ENCODE peak calls at places on chromosomes 11 and 22, in nine cellular contexts. B, E, P, Y, K, I, Z, R and Q are unnamed samples. For H3K4me1, the result is how much of the 10 kb centered on the place peaks cover.

GRCh38 chr11:63866211-63866610 is 27.3 kb downstream of the MARK2 start:
- DNase-seq in B (peak), E (peak), P (no peak), Y (peak), K (peak), I (no peak), Z (peak), R (peak), Q (no peak)

GRCh38 chr11:66020618-66021357 is 5.5 kb downstream of the CATSPER1 start:
- DNase-seq in B (no peak), E (peak), P (no peak), Y (no peak), K (no peak), I (peak), Z (peak), R (no peak), Q (no peak)

GRCh38 chr11:69300124-69301032 is 6.4 kb downstream of the MYEOV start:
- DNase-seq in B (no peak), E (peak), P (no peak), Y (no peak), K (no peak), I (no peak), Z (no peak), R (no peak), Q (no peak)

GRCh38 chr11:124421043-124421442 is 3.6 kb downstream of the OR8B4 start:
- DNase-seq in B (no peak), E (no peak), P (no peak), Y (no peak), K (no peak), I (no peak), Z (no peak), R (no peak), Q (no peak)

GRCh38 chr11:19242184-19242932 is 1.6 kb upstream of the E2F8 start:
- DNase-seq in B (no peak), E (peak), P (no peak), Y (no peak), K (no peak), I (no peak), Z (no peak), R (no peak), Q (no peak)

GRCh38 chr11:125155100-125155444 is 9.5 kb upstream of the PKNOX2 start:
- DNase-seq in B (no peak), E (no peak), P (no peak), Y (no peak), K (no peak), I (no peak), Z (no peak), R (no peak), Q (peak)

GRCh38 chr22:44023404-44024287 is 456 bp upstream of the PARVB start:
- DNase-seq in B (peak), E (peak), P (no peak), Y (no peak), K (peak), I (no peak), Z (peak), R (peak), Q (peak)

GRCh38 chr11:6606471-6607189 is 3.1 kb downstream of the ILK start:
- DNase-seq in B (peak), E (peak), P (peak), Y (peak), K (peak), I (peak), Z (peak), R (peak), Q (peak)

GRCh38 chr11:76288166-76288978 is 82.1 kb upstream of the WNT11 start:
- DNase-seq in B (peak), E (no peak), P (no peak), Y (peak), K (no peak), I (no peak), Z (no peak), R (no peak), Q (no peak)

DNA sequence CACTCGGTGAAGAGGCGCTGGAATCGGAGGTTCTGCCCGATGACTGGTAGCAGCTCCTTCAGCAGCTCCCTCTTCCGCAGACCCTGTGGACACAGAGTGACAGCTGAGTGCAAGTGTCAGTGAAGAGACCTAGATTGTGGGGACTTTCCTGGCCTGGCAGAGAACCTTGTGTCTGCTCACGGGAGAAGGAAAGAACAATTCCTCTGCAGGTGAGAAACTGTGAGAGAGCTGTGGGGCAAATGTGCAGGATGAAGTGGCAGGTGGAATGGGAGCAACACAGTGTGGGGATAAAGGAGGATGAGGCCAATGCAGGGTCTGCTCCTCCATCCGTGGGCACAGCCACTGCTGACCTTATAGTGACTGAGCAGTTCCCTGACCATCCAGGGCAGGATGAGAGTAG is 40.0 kb upstream of the CLTCL1 start:
- DNase-seq in B (no peak), E (no peak), P (no peak), Y (no peak), K (no peak), I (no peak), Z (no peak), R (no peak), Q (no peak)
- H3K4me1 ChIP-seq in B (under half), E (under half), P (under half), Y (under half), K (under half), I (under half), Z (under half), R (under half), Q (under half)

DNA sequence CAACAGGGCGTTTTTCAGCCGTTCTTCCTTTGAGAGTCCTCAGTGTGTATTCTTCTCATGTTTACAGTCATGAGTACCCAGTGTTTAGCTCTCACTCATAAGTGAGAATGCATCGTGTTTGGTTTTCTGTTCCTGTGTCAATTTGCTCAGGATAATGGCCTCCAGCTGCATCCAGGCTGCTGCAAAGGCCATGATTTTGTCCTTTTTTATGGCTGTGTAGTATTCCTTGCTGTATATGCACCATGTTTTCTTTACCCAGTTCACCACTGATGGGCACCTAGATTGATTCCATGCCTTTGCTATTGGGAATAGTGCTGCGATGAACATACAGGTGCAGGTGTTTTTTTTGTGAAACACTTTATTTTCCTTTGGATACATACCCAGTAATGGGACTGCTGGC is 23.5 kb downstream of the B3GAT1 start:
- DNase-seq in B (no peak), E (no peak), P (no peak), Y (no peak), K (no peak), I (no peak), Z (no peak), R (no peak), Q (no peak)
- H3K4me1 ChIP-seq in B (under half), E (under half), P (under half), Y (under half), K (under half), I (under half), Z (under half), R (under half), Q (under half)

DNA sequence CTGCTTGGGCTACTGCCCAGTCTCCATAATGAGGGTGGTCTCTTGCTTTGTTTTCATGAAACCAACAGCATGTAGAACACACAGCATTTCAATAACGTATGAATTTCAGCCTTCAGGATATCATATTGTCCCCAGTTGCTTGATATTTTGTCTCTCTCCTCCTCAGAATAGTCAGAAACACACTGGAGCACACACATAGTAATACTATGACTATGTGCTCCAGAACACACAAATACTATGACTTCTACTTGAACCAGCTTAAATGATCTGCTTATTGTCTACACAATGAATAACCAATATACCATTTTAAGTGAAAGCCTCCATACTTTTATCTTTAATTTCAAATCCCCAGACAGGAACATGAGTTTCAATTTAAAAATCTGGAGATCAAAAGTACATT is 284.9 kb downstream of the TTC28 start:
- DNase-seq in B (no peak), E (no peak), P (no peak), Y (no peak), K (no peak), I (no peak), Z (no peak), R (no peak), Q (no peak)
- H3K4me1 ChIP-seq in B (under half), E (under half), P (under half), Y (under half), K (under half), I (under half), Z (under half), R (under half), Q (under half)

GRCh38 chr11:58186938-58187337 is 1.9 kb upstream of the OR9Q2 start:
- DNase-seq in B (no peak), E (peak), P (no peak), Y (no peak), K (no peak), I (no peak), Z (no peak), R (no peak), Q (no peak)

GRCh38 chr11:58193403-58193802 is 4.5 kb downstream of the OR9Q2 start:
- DNase-seq in B (no peak), E (no peak), P (no peak), Y (peak), K (no peak), I (no peak), Z (no peak), R (no peak), Q (peak)

GRCh38 chr11:58192229-58192628 is 3.4 kb downstream of the OR9Q2 start:
- DNase-seq in B (no peak), E (no peak), P (no peak), Y (peak), K (no peak), I (no peak), Z (no peak), R (no peak), Q (peak)

DNA sequence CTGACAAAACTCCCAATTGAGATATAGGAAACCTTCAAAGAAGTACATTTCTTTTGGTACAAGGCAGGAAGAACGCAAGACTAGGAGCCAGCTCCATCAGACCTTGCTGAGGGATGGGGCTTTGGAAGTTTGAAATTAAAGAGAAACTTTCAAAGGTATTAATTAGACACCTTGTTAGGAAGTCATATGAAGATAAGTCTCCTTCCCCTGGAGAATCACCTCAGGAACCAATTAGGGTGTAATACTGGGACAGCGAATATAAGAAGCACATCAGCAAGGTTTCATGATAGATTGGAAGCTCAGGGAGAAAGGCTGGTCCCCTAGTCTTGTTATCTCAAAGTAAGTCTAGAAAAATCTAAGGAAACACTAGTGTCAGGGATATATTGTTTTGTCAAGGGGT is at the start of gene OR9Q2:
- DNase-seq in B (no peak), E (no peak), P (no peak), Y (no peak), K (no peak), I (no peak), Z (no peak), R (no peak), Q (no peak)
- H3K4me1 ChIP-seq in B (under half), E (under half), P (under half), Y (under half), K (under half), I (under half), Z (under half), R (under half), Q (half or more)

DNA sequence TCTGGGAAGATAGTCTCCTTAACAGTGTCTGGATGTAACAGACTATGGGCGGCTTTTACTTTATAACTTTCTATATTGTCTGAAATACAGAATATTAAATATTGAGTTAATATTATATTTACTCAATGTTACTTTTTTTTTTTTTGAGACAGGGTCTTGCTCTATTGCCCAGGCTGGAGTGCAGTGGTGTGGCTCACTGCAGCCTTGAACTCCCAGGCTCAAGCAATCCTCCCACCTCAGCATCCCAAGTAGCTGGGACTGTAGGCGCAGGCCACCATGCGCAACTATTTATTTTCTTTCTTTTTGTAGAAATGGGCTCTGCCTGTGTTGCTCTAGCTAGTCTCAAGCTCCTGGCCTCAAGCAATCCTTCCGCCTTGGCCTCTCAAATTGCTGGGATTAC is 47.0 kb downstream of the FAM83F start:
- DNase-seq in B (no peak), E (no peak), P (no peak), Y (no peak), K (no peak), I (no peak), Z (no peak), R (no peak), Q (no peak)
- H3K4me1 ChIP-seq in B (under half), E (under half), P (under half), Y (under half), K (half or more), I (under half), Z (under half), R (under half), Q (under half)

GRCh38 chr11:67268684-67269268 is 2.5 kb downstream of the GRK2 start:
- DNase-seq in B (no peak), E (no peak), P (no peak), Y (no peak), K (no peak), I (no peak), Z (no peak), R (no peak), Q (no peak)

GRCh38 chr11:67271212-67271547 is 4.9 kb downstream of the GRK2 start:
- DNase-seq in B (no peak), E (no peak), P (no peak), Y (no peak), K (no peak), I (no peak), Z (no peak), R (no peak), Q (no peak)

GRCh38 chr11:67271548-67272284 is 5.4 kb downstream of the GRK2 start:
- DNase-seq in B (no peak), E (no peak), P (no peak), Y (peak), K (no peak), I (no peak), Z (no peak), R (no peak), Q (peak)

GRCh38 chr11:67269401-67270255 is 3.4 kb downstream of the GRK2 start:
- DNase-seq in B (no peak), E (no peak), P (no peak), Y (peak), K (no peak), I (no peak), Z (no peak), R (no peak), Q (no peak)

GRCh38 chr11:67270256-67271211 is 4.3 kb downstream of the GRK2 start:
- DNase-seq in B (no peak), E (no peak), P (no peak), Y (peak), K (no peak), I (no peak), Z (peak), R (no peak), Q (no peak)
- H3K4me1 ChIP-seq in B (half or more), E (under half), P (under half), Y (under half), K (half or more), I (under half), Z (half or more), R (half or more), Q (under half)

GRCh38 chr11:1000357-1000982 is 36.0 kb downstream of the MUC6 start:
- DNase-seq in B (no peak), E (no peak), P (no peak), Y (no peak), K (no peak), I (no peak), Z (no peak), R (no peak), Q (no peak)
- H3K4me1 ChIP-seq in B (under half), E (under half), P (under half), Y (under half), K (under half), I (under half), Z (under half), R (under half), Q (under half)

GRCh38 chr22:23772315-23773246 is at the start of gene MMP11:
- DNase-seq in B (peak), E (peak), P (no peak), Y (peak), K (peak), I (no peak), Z (peak), R (no peak), Q (peak)
- H3K4me1 ChIP-seq in B (under half), E (under half), P (half or more), Y (under half), K (half or more), I (under half), Z (under half), R (half or more), Q (under half)

GRCh38 chr22:35882226-35883027 is 146.2 kb downstream of the RBFOX2 start:
- DNase-seq in B (peak), E (peak), P (no peak), Y (no peak), K (no peak), I (no peak), Z (no peak), R (no peak), Q (no peak)
- H3K4me1 ChIP-seq in B (under half), E (under half), P (under half), Y (under half), K (under half), I (under half), Z (half or more), R (half or more), Q (under half)

GRCh38 chr11:114181752-114182151 is 114.4 kb upstream of the NNMT start:
- DNase-seq in B (no peak), E (no peak), P (no peak), Y (no peak), K (no peak), I (no peak), Z (peak), R (no peak), Q (no peak)

GRCh38 chr11:114183041-114183511 is 113.1 kb upstream of the NNMT start:
- DNase-seq in B (no peak), E (no peak), P (no peak), Y (peak), K (no peak), I (no peak), Z (peak), R (no peak), Q (no peak)

GRCh38 chr11:114180301-114181055 is 115.7 kb upstream of the NNMT start:
- DNase-seq in B (peak), E (peak), P (no peak), Y (peak), K (no peak), I (no peak), Z (peak), R (no peak), Q (peak)

GRCh38 chr11:114181195-114181594 is 115.0 kb upstream of the NNMT start:
- DNase-seq in B (no peak), E (no peak), P (no peak), Y (no peak), K (no peak), I (no peak), Z (no peak), R (no peak), Q (no peak)

DNA sequence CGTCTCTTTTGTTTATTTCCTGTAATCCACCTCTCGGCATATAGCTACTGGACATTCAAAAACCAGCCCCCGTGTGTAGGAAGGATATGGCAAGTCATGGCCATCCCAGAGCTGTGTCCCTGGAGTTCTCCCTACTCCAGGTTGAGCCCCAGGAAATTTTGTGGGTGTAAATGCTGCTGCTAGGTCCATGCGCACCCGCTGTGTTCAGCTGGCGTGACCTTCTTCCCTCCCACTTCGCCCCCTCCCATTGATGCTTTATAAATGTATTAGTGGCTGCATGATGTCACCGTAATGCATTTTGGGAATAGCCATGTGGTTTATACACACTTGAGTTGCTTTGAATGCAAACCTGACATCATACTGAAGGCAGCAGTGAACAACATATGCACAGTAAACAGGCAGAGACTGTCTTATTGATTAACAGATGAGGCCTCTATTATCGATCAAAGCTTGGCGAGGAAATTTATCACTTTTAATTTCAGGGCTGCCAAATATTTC is 113.7 kb upstream of the NNMT start:
- DNase-seq in B (no peak), E (no peak), P (no peak), Y (no peak), K (no peak), I (no peak), Z (no peak), R (no peak), Q (no peak)
- H3K4me1 ChIP-seq in B (under half), E (under half), P (under half), Y (under half), K (half or more), I (under half), Z (half or more), R (half or more), Q (under half)